ENCODE peak calls at places on chromosomes 2 and 18, in six cellular contexts. One of them, this sample, is unnamed.
A peak's percentile ranks its signal among the peaks of the same experiment; 100 is the strongest.

GRCh38 chr2:121400206-121400605 is 115.2 kb upstream of the TFCP2L1 start:
- DNase-seq in endothelial cell of umbilical vein: no peak
- DNase-seq in ovary: no peak
- DNase-seq in left ventricle myocardium inferior: no peak
- DNase-seq in colonic mucosa: no peak
- DNase-seq in CD8-positive, alpha-beta memory T cell: no peak
- DNase-seq in this sample: no peak

GRCh38 chr2:112634153-112634873 is 11.4 kb upstream of the SLC20A1 start:
- DNase-seq in CD8-positive, alpha-beta memory T cell: peak; percentile 36
- DNase-seq in left ventricle myocardium inferior: no peak
- DNase-seq in endothelial cell of umbilical vein: no peak
- DNase-seq in colonic mucosa: no peak
- DNase-seq in ovary: no peak
- DNase-seq in this sample: peak; percentile 72

GRCh38 chr2:84449055-84449454 is 10.0 kb downstream of the SUCLG1 start:
- DNase-seq in left ventricle myocardium inferior: no peak
- DNase-seq in ovary: no peak
- DNase-seq in colonic mucosa: no peak
- DNase-seq in CD8-positive, alpha-beta memory T cell: no peak
- DNase-seq in endothelial cell of umbilical vein: no peak
- DNase-seq in this sample: no peak

GRCh38 chr2:210225461-210225798 is 183 bp upstream of the ACADL start:
- DNase-seq in CD8-positive, alpha-beta memory T cell: no peak
- DNase-seq in colonic mucosa: peak; percentile 18
- DNase-seq in endothelial cell of umbilical vein: peak; percentile 15
- DNase-seq in ovary: no peak
- DNase-seq in left ventricle myocardium inferior: no peak
- DNase-seq in this sample: no peak

GRCh38 chr2:224563537-224563936 is 21.6 kb downstream of the CUL3 start:
- DNase-seq in colonic mucosa: no peak
- DNase-seq in CD8-positive, alpha-beta memory T cell: no peak
- DNase-seq in endothelial cell of umbilical vein: no peak
- DNase-seq in left ventricle myocardium inferior: no peak
- DNase-seq in ovary: no peak
- DNase-seq in this sample: no peak

GRCh38 chr2:163838890-163839289 is 103.1 kb upstream of the FIGN start:
- DNase-seq in endothelial cell of umbilical vein: no peak
- DNase-seq in left ventricle myocardium inferior: no peak
- DNase-seq in colonic mucosa: no peak
- DNase-seq in CD8-positive, alpha-beta memory T cell: no peak
- DNase-seq in ovary: no peak
- DNase-seq in this sample: no peak

GRCh38 chr2:60453896-60454295 is 99.6 kb downstream of the BCL11A start:
- DNase-seq in colonic mucosa: no peak
- DNase-seq in ovary: no peak
- DNase-seq in CD8-positive, alpha-beta memory T cell: no peak
- DNase-seq in endothelial cell of umbilical vein: no peak
- DNase-seq in left ventricle myocardium inferior: no peak
- DNase-seq in this sample: no peak

GRCh38 chr18:45249306-45249705 is 366.0 kb upstream of the SLC14A2 start:
- DNase-seq in ovary: no peak
- DNase-seq in endothelial cell of umbilical vein: no peak
- DNase-seq in colonic mucosa: no peak
- DNase-seq in left ventricle myocardium inferior: no peak
- DNase-seq in CD8-positive, alpha-beta memory T cell: no peak
- DNase-seq in this sample: no peak

GRCh38 chr2:72619622-72620021 is 206.2 kb downstream of the EXOC6B start:
- DNase-seq in left ventricle myocardium inferior: no peak
- DNase-seq in colonic mucosa: no peak
- DNase-seq in ovary: no peak
- DNase-seq in endothelial cell of umbilical vein: no peak
- DNase-seq in CD8-positive, alpha-beta memory T cell: no peak
- DNase-seq in this sample: no peak

GRCh38 chr2:62354771-62355550 is 151.0 kb downstream of the TMEM17 start:
- DNase-seq in CD8-positive, alpha-beta memory T cell: no peak
- DNase-seq in ovary: no peak
- DNase-seq in colonic mucosa: no peak
- DNase-seq in endothelial cell of umbilical vein: no peak
- DNase-seq in left ventricle myocardium inferior: no peak
- DNase-seq in this sample: no peak
- H3K4me3 ChIP-seq in CD8-positive, alpha-beta memory T cell: no peak overlapping the region
- H3K4me3 ChIP-seq in ovary: no peak overlapping the region
- H3K4me3 ChIP-seq in colonic mucosa: no peak overlapping the region
- H3K4me3 ChIP-seq in endothelial cell of umbilical vein: no peak overlapping the region
- H3K4me3 ChIP-seq in left ventricle myocardium inferior: no peak overlapping the region
- H3K4me3 ChIP-seq in this sample: no peak overlapping the region

GRCh38 chr2:229445501-229446294 is 174.6 kb upstream of the PID1 start:
- DNase-seq in colonic mucosa: no peak
- DNase-seq in CD8-positive, alpha-beta memory T cell: no peak
- DNase-seq in endothelial cell of umbilical vein: no peak
- DNase-seq in ovary: peak; percentile 61
- DNase-seq in left ventricle myocardium inferior: peak; percentile 31
- DNase-seq in this sample: no peak

GRCh38 chr2:229443141-229443540 is 172.1 kb upstream of the PID1 start:
- DNase-seq in endothelial cell of umbilical vein: peak; percentile 54
- DNase-seq in CD8-positive, alpha-beta memory T cell: no peak
- DNase-seq in left ventricle myocardium inferior: no peak
- DNase-seq in ovary: no peak
- DNase-seq in colonic mucosa: no peak
- DNase-seq in this sample: no peak

GRCh38 chr2:229446316-229446715 is 175.2 kb upstream of the PID1 start:
- DNase-seq in endothelial cell of umbilical vein: no peak
- DNase-seq in CD8-positive, alpha-beta memory T cell: no peak
- DNase-seq in ovary: no peak
- DNase-seq in left ventricle myocardium inferior: no peak
- DNase-seq in colonic mucosa: no peak
- DNase-seq in this sample: no peak

GRCh38 chr2:229443869-229444268 is 172.8 kb upstream of the PID1 start:
- DNase-seq in endothelial cell of umbilical vein: peak; percentile 6
- DNase-seq in CD8-positive, alpha-beta memory T cell: no peak
- DNase-seq in colonic mucosa: no peak
- DNase-seq in left ventricle myocardium inferior: no peak
- DNase-seq in ovary: no peak
- DNase-seq in this sample: no peak

DNA sequence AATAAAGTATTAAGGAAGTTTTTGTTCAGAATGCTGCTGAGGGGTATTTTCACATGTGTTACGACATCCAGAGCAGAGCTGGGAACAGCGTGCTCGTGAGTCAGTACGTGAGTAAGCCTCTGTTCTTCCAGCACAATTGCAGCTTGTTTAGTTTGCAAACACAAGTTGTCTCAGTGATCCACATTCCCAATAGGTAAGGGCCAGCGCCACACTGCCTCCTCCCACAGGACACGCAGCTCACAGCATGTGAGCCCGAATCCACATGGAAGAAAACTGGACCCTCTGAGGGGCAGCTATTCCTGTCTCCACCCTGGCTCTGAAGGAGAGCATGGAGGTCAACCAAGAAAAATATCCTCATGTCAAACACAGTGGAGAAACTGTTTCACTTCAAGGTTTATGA is 173.9 kb upstream of the PID1 start:
- DNase-seq in left ventricle myocardium inferior: peak; percentile 41
- DNase-seq in CD8-positive, alpha-beta memory T cell: no peak
- DNase-seq in endothelial cell of umbilical vein: peak; percentile 87
- DNase-seq in colonic mucosa: no peak
- DNase-seq in ovary: peak; percentile 73
- DNase-seq in this sample: peak; percentile 94
- H3K27ac ChIP-seq in left ventricle myocardium inferior: peak overlapping the region; percentile 79
- H3K27ac ChIP-seq in CD8-positive, alpha-beta memory T cell: no peak overlapping the region
- H3K27ac ChIP-seq in endothelial cell of umbilical vein: peak overlapping the region; percentile 56
- H3K27ac ChIP-seq in colonic mucosa: no peak overlapping the region
- H3K27ac ChIP-seq in ovary: peak overlapping the region; percentile 61
- H3K27ac ChIP-seq in this sample: peak overlapping the region; percentile 83

GRCh38 chr2:238379096-238379810 is 47.5 kb upstream of the ASB1 start:
- DNase-seq in ovary: no peak
- DNase-seq in left ventricle myocardium inferior: no peak
- DNase-seq in CD8-positive, alpha-beta memory T cell: peak; percentile 6
- DNase-seq in endothelial cell of umbilical vein: peak; percentile 62
- DNase-seq in colonic mucosa: no peak
- DNase-seq in this sample: no peak
- H3K27me3 ChIP-seq in ovary: no peaks in the 10 kb centered on the region
- H3K27me3 ChIP-seq in left ventricle myocardium inferior: no peaks in the 10 kb centered on the region
- H3K27me3 ChIP-seq in CD8-positive, alpha-beta memory T cell: no peaks in the 10 kb centered on the region
- H3K27me3 ChIP-seq in endothelial cell of umbilical vein: no peaks in the 10 kb centered on the region
- H3K27me3 ChIP-seq in colonic mucosa: no peaks in the 10 kb centered on the region
- H3K27me3 ChIP-seq in this sample: no peaks in the 10 kb centered on the region

GRCh38 chr2:190718652-190719526 is 70.0 kb downstream of the NAB1 start:
- DNase-seq in left ventricle myocardium inferior: peak; percentile 19
- DNase-seq in colonic mucosa: peak; percentile 19
- DNase-seq in ovary: no peak
- DNase-seq in CD8-positive, alpha-beta memory T cell: no peak
- DNase-seq in endothelial cell of umbilical vein: peak; percentile 85
- DNase-seq in this sample: peak; percentile 19
- H3K4me3 ChIP-seq in left ventricle myocardium inferior: no peak overlapping the region
- H3K4me3 ChIP-seq in colonic mucosa: no peak overlapping the region
- H3K4me3 ChIP-seq in ovary: no peak overlapping the region
- H3K4me3 ChIP-seq in CD8-positive, alpha-beta memory T cell: no peak overlapping the region
- H3K4me3 ChIP-seq in endothelial cell of umbilical vein: no peak overlapping the region
- H3K4me3 ChIP-seq in this sample: no peak overlapping the region

GRCh38 chr2:234425923-234426603 is 70.8 kb downstream of the ARL4C start:
- DNase-seq in colonic mucosa: peak; percentile 51
- DNase-seq in ovary: no peak
- DNase-seq in left ventricle myocardium inferior: no peak
- DNase-seq in endothelial cell of umbilical vein: no peak
- DNase-seq in CD8-positive, alpha-beta memory T cell: peak; percentile 91
- DNase-seq in this sample: no peak

GRCh38 chr2:234420406-234420805 is 76.5 kb downstream of the ARL4C start:
- DNase-seq in left ventricle myocardium inferior: no peak
- DNase-seq in endothelial cell of umbilical vein: peak; percentile 72
- DNase-seq in CD8-positive, alpha-beta memory T cell: peak; percentile 63
- DNase-seq in colonic mucosa: no peak
- DNase-seq in ovary: no peak
- DNase-seq in this sample: no peak

GRCh38 chr2:234422242-234422641 is 74.6 kb downstream of the ARL4C start:
- DNase-seq in ovary: no peak
- DNase-seq in endothelial cell of umbilical vein: peak; percentile 91
- DNase-seq in CD8-positive, alpha-beta memory T cell: peak; percentile 23
- DNase-seq in left ventricle myocardium inferior: no peak
- DNase-seq in colonic mucosa: no peak
- DNase-seq in this sample: no peak

GRCh38 chr2:234423884-234424283 is 73.0 kb downstream of the ARL4C start:
- DNase-seq in ovary: no peak
- DNase-seq in endothelial cell of umbilical vein: no peak
- DNase-seq in left ventricle myocardium inferior: no peak
- DNase-seq in CD8-positive, alpha-beta memory T cell: no peak
- DNase-seq in colonic mucosa: no peak
- DNase-seq in this sample: no peak

GRCh38 chr2:234422895-234423505 is 73.9 kb downstream of the ARL4C start:
- DNase-seq in colonic mucosa: no peak
- DNase-seq in ovary: no peak
- DNase-seq in CD8-positive, alpha-beta memory T cell: peak; percentile 86
- DNase-seq in left ventricle myocardium inferior: no peak
- DNase-seq in endothelial cell of umbilical vein: no peak
- DNase-seq in this sample: no peak
- H3K27ac ChIP-seq in colonic mucosa: no peak overlapping the region
- H3K27ac ChIP-seq in ovary: no peak overlapping the region
- H3K27ac ChIP-seq in CD8-positive, alpha-beta memory T cell: peak overlapping the region; percentile 73
- H3K27ac ChIP-seq in left ventricle myocardium inferior: no peak overlapping the region
- H3K27ac ChIP-seq in endothelial cell of umbilical vein: no peak overlapping the region
- H3K27ac ChIP-seq in this sample: no peak overlapping the region

GRCh38 chr2:111039984-111040383 is 80.7 kb upstream of the BCL2L11 start:
- DNase-seq in colonic mucosa: peak; percentile 8
- DNase-seq in ovary: no peak
- DNase-seq in CD8-positive, alpha-beta memory T cell: no peak
- DNase-seq in left ventricle myocardium inferior: no peak
- DNase-seq in endothelial cell of umbilical vein: no peak
- DNase-seq in this sample: peak; percentile 80

GRCh38 chr2:111041398-111042202 is 79.1 kb upstream of the BCL2L11 start:
- DNase-seq in endothelial cell of umbilical vein: no peak
- DNase-seq in colonic mucosa: peak; percentile 7
- DNase-seq in CD8-positive, alpha-beta memory T cell: no peak
- DNase-seq in left ventricle myocardium inferior: no peak
- DNase-seq in ovary: no peak
- DNase-seq in this sample: peak; percentile 74

GRCh38 chr2:111032721-111033532 is 87.8 kb upstream of the BCL2L11 start:
- DNase-seq in colonic mucosa: peak; percentile 90
- DNase-seq in endothelial cell of umbilical vein: no peak
- DNase-seq in ovary: no peak
- DNase-seq in CD8-positive, alpha-beta memory T cell: no peak
- DNase-seq in left ventricle myocardium inferior: no peak
- DNase-seq in this sample: peak; percentile 89

GRCh38 chr2:111036042-111036441 is 84.7 kb upstream of the BCL2L11 start:
- DNase-seq in CD8-positive, alpha-beta memory T cell: no peak
- DNase-seq in left ventricle myocardium inferior: no peak
- DNase-seq in ovary: no peak
- DNase-seq in colonic mucosa: no peak
- DNase-seq in endothelial cell of umbilical vein: no peak
- DNase-seq in this sample: peak; percentile 55

GRCh38 chr2:111037136-111037535 is 83.6 kb upstream of the BCL2L11 start:
- DNase-seq in left ventricle myocardium inferior: no peak
- DNase-seq in CD8-positive, alpha-beta memory T cell: no peak
- DNase-seq in endothelial cell of umbilical vein: no peak
- DNase-seq in colonic mucosa: no peak
- DNase-seq in ovary: no peak
- DNase-seq in this sample: no peak
- H3K27me3 ChIP-seq in left ventricle myocardium inferior: peaks cover 32% of the 10 kb centered on the region
- H3K27me3 ChIP-seq in CD8-positive, alpha-beta memory T cell: peaks cover 6% of the 10 kb centered on the region
- H3K27me3 ChIP-seq in endothelial cell of umbilical vein: peaks cover 8% of the 10 kb centered on the region
- H3K27me3 ChIP-seq in colonic mucosa: no peaks in the 10 kb centered on the region
- H3K27me3 ChIP-seq in ovary: no peaks in the 10 kb centered on the region
- H3K27me3 ChIP-seq in this sample: no peaks in the 10 kb centered on the region

GRCh38 chr2:95024306-95024880 is 1.1 kb upstream of the MAL start:
- DNase-seq in colonic mucosa: no peak
- DNase-seq in left ventricle myocardium inferior: no peak
- DNase-seq in ovary: no peak
- DNase-seq in CD8-positive, alpha-beta memory T cell: no peak
- DNase-seq in endothelial cell of umbilical vein: no peak
- DNase-seq in this sample: no peak

GRCh38 chr2:95022309-95023221 is 2.9 kb upstream of the MAL start:
- DNase-seq in CD8-positive, alpha-beta memory T cell: peak; percentile 82
- DNase-seq in endothelial cell of umbilical vein: peak; percentile 56
- DNase-seq in left ventricle myocardium inferior: peak; percentile 57
- DNase-seq in colonic mucosa: peak; percentile 65
- DNase-seq in ovary: no peak
- DNase-seq in this sample: no peak

GRCh38 chr2:95021847-95022246 is 3.7 kb upstream of the MAL start:
- DNase-seq in ovary: no peak
- DNase-seq in left ventricle myocardium inferior: no peak
- DNase-seq in endothelial cell of umbilical vein: no peak
- DNase-seq in colonic mucosa: no peak
- DNase-seq in CD8-positive, alpha-beta memory T cell: no peak
- DNase-seq in this sample: no peak

GRCh38 chr2:95024960-95025405 is 525 bp upstream of the MAL start:
- DNase-seq in left ventricle myocardium inferior: no peak
- DNase-seq in CD8-positive, alpha-beta memory T cell: peak; percentile 25
- DNase-seq in endothelial cell of umbilical vein: no peak
- DNase-seq in ovary: no peak
- DNase-seq in colonic mucosa: no peak
- DNase-seq in this sample: no peak

DNA sequence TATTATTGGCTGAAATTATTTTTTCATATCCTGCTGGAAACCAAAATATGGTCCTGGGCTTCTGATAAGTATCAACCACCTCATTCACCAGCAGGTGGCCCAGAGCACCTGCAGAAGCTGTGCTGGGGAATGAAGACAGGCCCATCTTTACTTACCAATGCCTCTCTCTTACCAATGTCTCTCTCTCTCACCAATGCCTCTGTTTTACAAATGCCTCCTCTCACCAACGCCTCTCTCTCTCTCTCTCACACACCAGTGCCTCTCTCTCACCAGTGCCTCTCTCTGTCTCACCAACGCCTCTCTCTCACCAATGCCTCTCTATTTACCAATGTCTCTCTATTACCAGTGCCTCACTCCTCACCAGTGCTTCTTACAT is 2.3 kb upstream of the MAL start:
- DNase-seq in colonic mucosa: no peak
- DNase-seq in CD8-positive, alpha-beta memory T cell: peak; percentile 69
- DNase-seq in endothelial cell of umbilical vein: no peak
- DNase-seq in ovary: no peak
- DNase-seq in left ventricle myocardium inferior: no peak
- DNase-seq in this sample: no peak
- H3K4me3 ChIP-seq in colonic mucosa: no peak overlapping the region
- H3K4me3 ChIP-seq in CD8-positive, alpha-beta memory T cell: peak overlapping the region; percentile 30
- H3K4me3 ChIP-seq in endothelial cell of umbilical vein: no peak overlapping the region
- H3K4me3 ChIP-seq in ovary: no peak overlapping the region
- H3K4me3 ChIP-seq in left ventricle myocardium inferior: no peak overlapping the region
- H3K4me3 ChIP-seq in this sample: no peak overlapping the region